ENCODE peak calls at places on chromosomes 6 and 20, in six cellular contexts. One of them, this sample, is unnamed.
A peak's percentile ranks its signal among the peaks of the same experiment; 100 is the strongest.

GRCh38 chr6:141445928-141446628 is 686.6 kb upstream of the GJE1 start:
- DNase-seq in dorsolateral prefrontal cortex: no peak
- DNase-seq in posterior cingulate gyrus: no peak
- DNase-seq in stimulated activated CD4-positive, alpha-beta T cell treated with anti-CD3 and anti-CD28 coated beads, Interleukin-12 subunit alpha, Interleukin-12 subunit beta, amount 100 ng/mL, for 24 hours: no peak
- DNase-seq in cerebellum: no peak
- DNase-seq in H54: no peak
- DNase-seq in this sample: no peak

GRCh38 chr6:134303903-134304302 is 14.0 kb downstream of the SGK1 start:
- DNase-seq in posterior cingulate gyrus: no peak
- DNase-seq in stimulated activated CD4-positive, alpha-beta T cell treated with anti-CD3 and anti-CD28 coated beads, Interleukin-12 subunit alpha, Interleukin-12 subunit beta, amount 100 ng/mL, for 24 hours: no peak
- DNase-seq in H54: no peak
- DNase-seq in cerebellum: peak; percentile 59
- DNase-seq in dorsolateral prefrontal cortex: no peak
- DNase-seq in this sample: peak; percentile 60

GRCh38 chr6:111982681-111983080 is 71.2 kb upstream of the CCN6 start:
- DNase-seq in dorsolateral prefrontal cortex: no peak
- DNase-seq in cerebellum: no peak
- DNase-seq in H54: no peak
- DNase-seq in posterior cingulate gyrus: no peak
- DNase-seq in stimulated activated CD4-positive, alpha-beta T cell treated with anti-CD3 and anti-CD28 coated beads, Interleukin-12 subunit alpha, Interleukin-12 subunit beta, amount 100 ng/mL, for 24 hours: no peak
- DNase-seq in this sample: no peak

GRCh38 chr6:85465762-85466161 is 15.9 kb downstream of the NT5E start:
- DNase-seq in stimulated activated CD4-positive, alpha-beta T cell treated with anti-CD3 and anti-CD28 coated beads, Interleukin-12 subunit alpha, Interleukin-12 subunit beta, amount 100 ng/mL, for 24 hours: no peak
- DNase-seq in H54: no peak
- DNase-seq in dorsolateral prefrontal cortex: no peak
- DNase-seq in posterior cingulate gyrus: no peak
- DNase-seq in cerebellum: no peak
- DNase-seq in this sample: no peak

GRCh38 chr20:58256842-58257241 is 28.4 kb upstream of the ANKRD60 start:
- DNase-seq in stimulated activated CD4-positive, alpha-beta T cell treated with anti-CD3 and anti-CD28 coated beads, Interleukin-12 subunit alpha, Interleukin-12 subunit beta, amount 100 ng/mL, for 24 hours: no peak
- DNase-seq in H54: no peak
- DNase-seq in dorsolateral prefrontal cortex: no peak
- DNase-seq in cerebellum: no peak
- DNase-seq in posterior cingulate gyrus: no peak
- DNase-seq in this sample: no peak

GRCh38 chr6:15296735-15297134 is 50.9 kb downstream of the JARID2 start:
- DNase-seq in posterior cingulate gyrus: no peak
- DNase-seq in H54: no peak
- DNase-seq in stimulated activated CD4-positive, alpha-beta T cell treated with anti-CD3 and anti-CD28 coated beads, Interleukin-12 subunit alpha, Interleukin-12 subunit beta, amount 100 ng/mL, for 24 hours: no peak
- DNase-seq in dorsolateral prefrontal cortex: no peak
- DNase-seq in cerebellum: no peak
- DNase-seq in this sample: no peak

GRCh38 chr20:48761023-48761785 is 66.6 kb downstream of the PREX1 start:
- DNase-seq in stimulated activated CD4-positive, alpha-beta T cell treated with anti-CD3 and anti-CD28 coated beads, Interleukin-12 subunit alpha, Interleukin-12 subunit beta, amount 100 ng/mL, for 24 hours: no peak
- DNase-seq in posterior cingulate gyrus: no peak
- DNase-seq in cerebellum: no peak
- DNase-seq in H54: no peak
- DNase-seq in dorsolateral prefrontal cortex: no peak
- DNase-seq in this sample: no peak

GRCh38 chr20:47036091-47036880 is 141.6 kb downstream of the EYA2 start:
- DNase-seq in cerebellum: no peak
- DNase-seq in stimulated activated CD4-positive, alpha-beta T cell treated with anti-CD3 and anti-CD28 coated beads, Interleukin-12 subunit alpha, Interleukin-12 subunit beta, amount 100 ng/mL, for 24 hours: no peak
- DNase-seq in posterior cingulate gyrus: no peak
- DNase-seq in dorsolateral prefrontal cortex: no peak
- DNase-seq in H54: no peak
- DNase-seq in this sample: no peak

GRCh38 chr6:169556758-169557505 is 144.9 kb downstream of the WDR27 start:
- DNase-seq in cerebellum: no peak
- DNase-seq in stimulated activated CD4-positive, alpha-beta T cell treated with anti-CD3 and anti-CD28 coated beads, Interleukin-12 subunit alpha, Interleukin-12 subunit beta, amount 100 ng/mL, for 24 hours: peak; percentile 33
- DNase-seq in H54: no peak
- DNase-seq in posterior cingulate gyrus: no peak
- DNase-seq in dorsolateral prefrontal cortex: no peak
- DNase-seq in this sample: no peak

GRCh38 chr6:5325173-5325572 is 63.9 kb downstream of the FARS2 start:
- DNase-seq in posterior cingulate gyrus: peak; percentile 90
- DNase-seq in H54: no peak
- DNase-seq in dorsolateral prefrontal cortex: peak; percentile 81
- DNase-seq in stimulated activated CD4-positive, alpha-beta T cell treated with anti-CD3 and anti-CD28 coated beads, Interleukin-12 subunit alpha, Interleukin-12 subunit beta, amount 100 ng/mL, for 24 hours: no peak
- DNase-seq in cerebellum: no peak
- DNase-seq in this sample: no peak

GRCh38 chr6:10030942-10031537 is 383.8 kb downstream of the TFAP2A start:
- DNase-seq in posterior cingulate gyrus: no peak
- DNase-seq in stimulated activated CD4-positive, alpha-beta T cell treated with anti-CD3 and anti-CD28 coated beads, Interleukin-12 subunit alpha, Interleukin-12 subunit beta, amount 100 ng/mL, for 24 hours: no peak
- DNase-seq in H54: peak; percentile 6
- DNase-seq in cerebellum: no peak
- DNase-seq in dorsolateral prefrontal cortex: no peak
- DNase-seq in this sample: peak; percentile 8

GRCh38 chr6:131831392-131831791 is 23.6 kb downstream of the ENPP1 start:
- DNase-seq in posterior cingulate gyrus: no peak
- DNase-seq in cerebellum: no peak
- DNase-seq in H54: no peak
- DNase-seq in stimulated activated CD4-positive, alpha-beta T cell treated with anti-CD3 and anti-CD28 coated beads, Interleukin-12 subunit alpha, Interleukin-12 subunit beta, amount 100 ng/mL, for 24 hours: no peak
- DNase-seq in dorsolateral prefrontal cortex: no peak
- DNase-seq in this sample: no peak

GRCh38 chr20:47055699-47056369 is 161.2 kb downstream of the EYA2 start:
- DNase-seq in cerebellum: no peak
- DNase-seq in H54: no peak
- DNase-seq in stimulated activated CD4-positive, alpha-beta T cell treated with anti-CD3 and anti-CD28 coated beads, Interleukin-12 subunit alpha, Interleukin-12 subunit beta, amount 100 ng/mL, for 24 hours: no peak
- DNase-seq in dorsolateral prefrontal cortex: no peak
- DNase-seq in posterior cingulate gyrus: no peak
- DNase-seq in this sample: no peak

GRCh38 chr20:20664795-20665194 is 47.6 kb downstream of the RALGAPA2 start:
- DNase-seq in posterior cingulate gyrus: no peak
- DNase-seq in cerebellum: peak; percentile 19
- DNase-seq in H54: no peak
- DNase-seq in dorsolateral prefrontal cortex: no peak
- DNase-seq in stimulated activated CD4-positive, alpha-beta T cell treated with anti-CD3 and anti-CD28 coated beads, Interleukin-12 subunit alpha, Interleukin-12 subunit beta, amount 100 ng/mL, for 24 hours: no peak
- DNase-seq in this sample: peak; percentile 51

GRCh38 chr20:36479938-36480337 is 61.4 kb upstream of the MYL9 start:
- DNase-seq in cerebellum: no peak
- DNase-seq in stimulated activated CD4-positive, alpha-beta T cell treated with anti-CD3 and anti-CD28 coated beads, Interleukin-12 subunit alpha, Interleukin-12 subunit beta, amount 100 ng/mL, for 24 hours: no peak
- DNase-seq in posterior cingulate gyrus: no peak
- DNase-seq in dorsolateral prefrontal cortex: no peak
- DNase-seq in H54: no peak
- DNase-seq in this sample: no peak

GRCh38 chr20:46215913-46216707 is 92.2 kb downstream of the CDH22 start:
- DNase-seq in posterior cingulate gyrus: no peak
- DNase-seq in dorsolateral prefrontal cortex: no peak
- DNase-seq in H54: peak; percentile 87
- DNase-seq in stimulated activated CD4-positive, alpha-beta T cell treated with anti-CD3 and anti-CD28 coated beads, Interleukin-12 subunit alpha, Interleukin-12 subunit beta, amount 100 ng/mL, for 24 hours: no peak
- DNase-seq in cerebellum: peak; percentile 34
- DNase-seq in this sample: no peak

GRCh38 chr6:30845183-30845582 is 39.1 kb upstream of the DDR1 start:
- DNase-seq in stimulated activated CD4-positive, alpha-beta T cell treated with anti-CD3 and anti-CD28 coated beads, Interleukin-12 subunit alpha, Interleukin-12 subunit beta, amount 100 ng/mL, for 24 hours: no peak
- DNase-seq in posterior cingulate gyrus: no peak
- DNase-seq in dorsolateral prefrontal cortex: no peak
- DNase-seq in H54: no peak
- DNase-seq in cerebellum: no peak
- DNase-seq in this sample: no peak

GRCh38 chr20:63301671-63302070 is 8.7 kb downstream of the COL20A1 start:
- DNase-seq in stimulated activated CD4-positive, alpha-beta T cell treated with anti-CD3 and anti-CD28 coated beads, Interleukin-12 subunit alpha, Interleukin-12 subunit beta, amount 100 ng/mL, for 24 hours: no peak
- DNase-seq in posterior cingulate gyrus: no peak
- DNase-seq in dorsolateral prefrontal cortex: no peak
- DNase-seq in cerebellum: no peak
- DNase-seq in H54: no peak
- DNase-seq in this sample: no peak

GRCh38 chr6:104603108-104603745 is 256.5 kb downstream of the HACE1 start:
- DNase-seq in cerebellum: no peak
- DNase-seq in posterior cingulate gyrus: no peak
- DNase-seq in H54: no peak
- DNase-seq in dorsolateral prefrontal cortex: no peak
- DNase-seq in stimulated activated CD4-positive, alpha-beta T cell treated with anti-CD3 and anti-CD28 coated beads, Interleukin-12 subunit alpha, Interleukin-12 subunit beta, amount 100 ng/mL, for 24 hours: no peak
- DNase-seq in this sample: peak; percentile 83

GRCh38 chr6:5653801-5654200 is 352.9 kb downstream of the NRN1 start:
- DNase-seq in H54: no peak
- DNase-seq in stimulated activated CD4-positive, alpha-beta T cell treated with anti-CD3 and anti-CD28 coated beads, Interleukin-12 subunit alpha, Interleukin-12 subunit beta, amount 100 ng/mL, for 24 hours: no peak
- DNase-seq in posterior cingulate gyrus: no peak
- DNase-seq in dorsolateral prefrontal cortex: no peak
- DNase-seq in cerebellum: no peak
- DNase-seq in this sample: no peak

GRCh38 chr6:28719275-28719940 is 193.7 kb downstream of the GPX5 start:
- DNase-seq in cerebellum: no peak
- DNase-seq in H54: no peak
- DNase-seq in stimulated activated CD4-positive, alpha-beta T cell treated with anti-CD3 and anti-CD28 coated beads, Interleukin-12 subunit alpha, Interleukin-12 subunit beta, amount 100 ng/mL, for 24 hours: peak; percentile 43
- DNase-seq in dorsolateral prefrontal cortex: no peak
- DNase-seq in posterior cingulate gyrus: no peak
- DNase-seq in this sample: no peak

GRCh38 chr6:127946388-127946787 is 45.5 kb upstream of the THEMIS start:
- DNase-seq in posterior cingulate gyrus: no peak
- DNase-seq in stimulated activated CD4-positive, alpha-beta T cell treated with anti-CD3 and anti-CD28 coated beads, Interleukin-12 subunit alpha, Interleukin-12 subunit beta, amount 100 ng/mL, for 24 hours: no peak
- DNase-seq in dorsolateral prefrontal cortex: no peak
- DNase-seq in H54: no peak
- DNase-seq in cerebellum: no peak
- DNase-seq in this sample: no peak

GRCh38 chr6:12103158-12103557 is 91.0 kb downstream of the HIVEP1 start:
- DNase-seq in dorsolateral prefrontal cortex: no peak
- DNase-seq in posterior cingulate gyrus: no peak
- DNase-seq in stimulated activated CD4-positive, alpha-beta T cell treated with anti-CD3 and anti-CD28 coated beads, Interleukin-12 subunit alpha, Interleukin-12 subunit beta, amount 100 ng/mL, for 24 hours: no peak
- DNase-seq in cerebellum: no peak
- DNase-seq in H54: no peak
- DNase-seq in this sample: no peak

GRCh38 chr6:116924245-116924644 is 47.2 kb downstream of the RFX6 start:
- DNase-seq in cerebellum: no peak
- DNase-seq in posterior cingulate gyrus: no peak
- DNase-seq in stimulated activated CD4-positive, alpha-beta T cell treated with anti-CD3 and anti-CD28 coated beads, Interleukin-12 subunit alpha, Interleukin-12 subunit beta, amount 100 ng/mL, for 24 hours: no peak
- DNase-seq in H54: no peak
- DNase-seq in dorsolateral prefrontal cortex: no peak
- DNase-seq in this sample: no peak

GRCh38 chr20:19543114-19543513 is 214.9 kb upstream of the RIN2 start:
- DNase-seq in stimulated activated CD4-positive, alpha-beta T cell treated with anti-CD3 and anti-CD28 coated beads, Interleukin-12 subunit alpha, Interleukin-12 subunit beta, amount 100 ng/mL, for 24 hours: no peak
- DNase-seq in cerebellum: no peak
- DNase-seq in posterior cingulate gyrus: no peak
- DNase-seq in dorsolateral prefrontal cortex: no peak
- DNase-seq in H54: no peak
- DNase-seq in this sample: no peak

GRCh38 chr20:62350098-62350628 is 16.9 kb downstream of the LAMA5 start:
- DNase-seq in stimulated activated CD4-positive, alpha-beta T cell treated with anti-CD3 and anti-CD28 coated beads, Interleukin-12 subunit alpha, Interleukin-12 subunit beta, amount 100 ng/mL, for 24 hours: no peak
- DNase-seq in dorsolateral prefrontal cortex: no peak
- DNase-seq in H54: peak; percentile 75
- DNase-seq in cerebellum: no peak
- DNase-seq in posterior cingulate gyrus: no peak
- DNase-seq in this sample: no peak

GRCh38 chr6:82251942-82252341 is 4.4 kb upstream of the IBTK start:
- DNase-seq in dorsolateral prefrontal cortex: no peak
- DNase-seq in cerebellum: peak; percentile 23
- DNase-seq in H54: no peak
- DNase-seq in stimulated activated CD4-positive, alpha-beta T cell treated with anti-CD3 and anti-CD28 coated beads, Interleukin-12 subunit alpha, Interleukin-12 subunit beta, amount 100 ng/mL, for 24 hours: no peak
- DNase-seq in posterior cingulate gyrus: no peak
- DNase-seq in this sample: peak; percentile 41

GRCh38 chr6:33609444-33610034 is 11.6 kb upstream of the ITPR3 start:
- DNase-seq in posterior cingulate gyrus: no peak
- DNase-seq in H54: peak; percentile 78
- DNase-seq in stimulated activated CD4-positive, alpha-beta T cell treated with anti-CD3 and anti-CD28 coated beads, Interleukin-12 subunit alpha, Interleukin-12 subunit beta, amount 100 ng/mL, for 24 hours: no peak
- DNase-seq in cerebellum: no peak
- DNase-seq in dorsolateral prefrontal cortex: no peak
- DNase-seq in this sample: no peak

GRCh38 chr6:114282268-114282667 is 60.6 kb downstream of the HS3ST5 start:
- DNase-seq in cerebellum: no peak
- DNase-seq in H54: no peak
- DNase-seq in stimulated activated CD4-positive, alpha-beta T cell treated with anti-CD3 and anti-CD28 coated beads, Interleukin-12 subunit alpha, Interleukin-12 subunit beta, amount 100 ng/mL, for 24 hours: no peak
- DNase-seq in dorsolateral prefrontal cortex: no peak
- DNase-seq in posterior cingulate gyrus: no peak
- DNase-seq in this sample: no peak

GRCh38 chr6:2875840-2876207 is 27.3 kb downstream of the SERPINB9 start:
- DNase-seq in stimulated activated CD4-positive, alpha-beta T cell treated with anti-CD3 and anti-CD28 coated beads, Interleukin-12 subunit alpha, Interleukin-12 subunit beta, amount 100 ng/mL, for 24 hours: no peak
- DNase-seq in dorsolateral prefrontal cortex: no peak
- DNase-seq in cerebellum: peak; percentile 44
- DNase-seq in posterior cingulate gyrus: no peak
- DNase-seq in H54: peak; percentile 42
- DNase-seq in this sample: no peak

This sample was measured in cerebellar cortex.